ENCODE peak calls at places on chromosomes 16 and 17, in seven cellular contexts. U is neuronal stem cell, Z is heart left ventricle, S is skeletal muscle cell, H is tibial nerve, C is HAP-1, F is AG04449. Q is an unnamed sample.

GRCh38 chr17:4827399-4827798 is 5.7 kb upstream of the MINK1 start:
- DNase-seq in U (no peak), Z (no peak), S (no peak), H (no peak), C (no peak), F (no peak), Q (no peak)

GRCh38 chr17:42667088-42667951 is 8.2 kb downstream of the TUBG2 start:
- DNase-seq in U (no peak), Z (peak), S (no peak), H (no peak), C (no peak), F (no peak), Q (no peak)

GRCh38 chr16:46607529-46607928 is 13.7 kb downstream of the SHCBP1 start:
- DNase-seq in U (no peak), Z (no peak), S (peak), H (no peak), C (no peak), F (peak), Q (peak)

GRCh38 chr16:63749256-63749655 is 1372.6 kb downstream of the CDH11 start:
- DNase-seq in U (no peak), Z (no peak), S (peak), H (no peak), C (no peak), F (no peak), Q (no peak)

GRCh38 chr16:85473326-85473725 is 139.8 kb upstream of the GSE1 start:
- DNase-seq in U (no peak), Z (no peak), S (no peak), H (no peak), C (no peak), F (no peak), Q (no peak)

GRCh38 chr17:55763856-55764255 is 13.0 kb downstream of the PCTP start:
- DNase-seq in U (no peak), Z (no peak), S (no peak), H (no peak), C (no peak), F (no peak), Q (no peak)

GRCh38 chr17:75181608-75182318 is 996 bp downstream of the SUMO2 start:
- DNase-seq in U (no peak), Z (no peak), S (no peak), H (peak), C (no peak), F (no peak), Q (no peak)

GRCh38 chr17:17131876-17132275 is 74.3 kb downstream of the PLD6 start:
- DNase-seq in U (no peak), Z (no peak), S (no peak), H (no peak), C (no peak), F (no peak), Q (no peak)

GRCh38 chr17:60395508-60396065 is 3.7 kb upstream of the USP32 start:
- DNase-seq in U (no peak), Z (no peak), S (no peak), H (no peak), C (no peak), F (no peak), Q (no peak)

GRCh38 chr17:43645765-43646481 is 15.8 kb downstream of the MEOX1 start:
- DNase-seq in U (no peak), Z (peak), S (no peak), H (peak), C (no peak), F (no peak), Q (no peak)

GRCh38 chr17:35056013-35056412 is 7.5 kb downstream of the RFFL start:
- DNase-seq in U (no peak), Z (no peak), S (no peak), H (no peak), C (no peak), F (no peak), Q (no peak)

GRCh38 chr17:61443475-61443882 is 8.7 kb upstream of the TBX4 start:
- DNase-seq in U (no peak), Z (no peak), S (no peak), H (no peak), C (no peak), F (no peak), Q (no peak)

DNA sequence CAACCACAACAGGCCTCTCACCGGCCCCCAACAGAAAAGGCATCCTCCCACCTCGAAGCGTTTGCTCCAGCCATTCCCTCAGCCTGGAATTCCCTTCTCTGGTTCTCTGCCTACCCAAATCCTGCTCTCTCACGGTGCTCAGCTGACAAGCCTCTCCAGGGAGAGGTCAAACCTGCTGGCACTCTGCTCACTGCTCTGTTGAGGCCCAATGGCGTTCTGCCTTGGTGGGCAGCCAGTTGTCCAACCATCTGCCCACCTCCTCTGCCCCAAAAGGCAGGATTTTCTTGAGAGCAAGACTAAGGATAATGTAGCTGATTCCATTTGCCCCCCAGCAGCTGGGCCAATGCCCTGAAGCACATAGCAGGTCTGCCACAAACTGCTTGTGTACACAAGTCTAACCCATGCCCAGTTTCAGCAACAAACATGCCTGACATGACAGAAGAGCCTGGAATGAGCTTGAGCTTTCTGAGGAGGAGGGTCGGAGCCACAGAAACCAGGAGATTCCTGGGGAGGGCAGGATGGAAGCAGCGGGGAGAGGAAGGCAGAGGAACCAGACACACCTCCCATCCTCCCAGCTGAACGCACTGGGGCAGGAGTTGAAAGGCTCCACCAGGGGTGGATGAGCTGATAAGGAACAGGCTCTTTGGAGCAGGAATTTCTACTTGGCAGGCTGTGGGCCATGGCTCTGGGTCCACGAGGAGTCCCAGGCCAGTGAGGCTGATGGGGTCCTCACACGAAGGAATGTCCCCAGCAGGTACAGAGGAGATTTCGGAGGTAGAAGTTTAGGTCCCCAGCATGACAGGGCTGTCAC is 23.9 kb downstream of the ARHGAP27 start:
- DNase-seq in U (no peak), Z (no peak), S (no peak), H (no peak), C (no peak), F (no peak), Q (no peak)
- H3K4me3 ChIP-seq in U (no peak), Z (no peak), S (no peak), H (no peak), C (no peak), F (no peak), Q (peak)

DNA sequence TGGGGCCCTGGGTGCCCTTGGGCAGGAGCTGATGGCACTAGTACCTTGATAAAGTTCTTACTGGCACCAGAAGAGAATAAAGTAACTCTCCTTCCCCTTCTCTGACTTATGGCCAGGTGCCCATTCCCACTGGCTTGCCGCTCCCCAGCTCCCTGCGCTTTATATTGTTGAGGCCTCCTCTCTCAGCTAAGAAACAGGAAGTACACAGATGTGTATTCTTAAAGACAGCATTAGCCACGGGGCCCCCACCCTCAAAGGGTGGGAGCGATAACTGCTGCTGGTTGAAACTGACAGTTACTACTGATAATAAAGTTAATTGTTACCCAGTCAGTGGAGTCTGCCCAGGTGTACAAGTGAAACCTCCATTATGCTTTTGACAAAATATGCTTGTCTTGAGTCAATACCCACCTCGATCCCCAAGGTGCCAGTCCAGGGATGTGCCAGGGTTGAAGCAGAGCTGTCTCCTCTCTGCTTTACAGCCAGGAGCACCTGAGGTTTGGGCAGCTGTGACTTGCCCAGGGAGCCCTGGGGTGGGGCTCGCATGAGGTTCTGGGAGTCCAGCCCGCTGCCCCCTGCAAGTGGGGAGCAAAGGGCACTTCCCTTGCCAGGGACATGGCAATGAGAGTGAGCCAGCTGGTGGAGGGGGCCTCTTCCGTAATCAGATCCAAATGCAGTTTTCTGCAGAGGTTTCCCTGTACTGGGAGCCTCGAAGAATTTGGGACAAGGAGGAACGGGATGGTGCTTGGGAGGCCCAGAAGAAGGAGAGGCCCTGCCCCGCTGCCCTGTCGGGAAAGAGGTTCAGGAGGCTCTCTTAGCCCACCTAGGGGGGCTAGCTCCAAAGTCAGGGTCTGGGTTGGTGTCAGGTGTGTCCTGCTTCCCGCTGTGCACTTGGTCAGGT is 5.4 kb upstream of the CLDN9 start:
- DNase-seq in U (no peak), Z (no peak), S (no peak), H (no peak), C (no peak), F (no peak), Q (no peak)
- H3K4me3 ChIP-seq in U (no peak), Z (no peak), S (no peak), H (no peak), C (no peak), F (no peak), Q (no peak)

GRCh38 chr16:28210264-28210663 is 1.5 kb downstream of the XPO6 start:
- DNase-seq in U (no peak), Z (no peak), S (no peak), H (no peak), C (no peak), F (no peak), Q (no peak)
- H3K4me3 ChIP-seq in U (no peak), Z (no peak), S (peak), H (no peak), C (peak), F (peak), Q (peak)

GRCh38 chr17:77055453-77055852 is 85.3 kb upstream of the SEC14L1 start:
- DNase-seq in U (no peak), Z (no peak), S (no peak), H (no peak), C (no peak), F (no peak), Q (no peak)
- H3K4me3 ChIP-seq in U (peak), Z (no peak), S (no peak), H (no peak), C (no peak), F (no peak), Q (no peak)

GRCh38 chr16:2086812-2087425 is 39.1 kb downstream of the TSC2 start:
- DNase-seq in U (no peak), Z (no peak), S (no peak), H (no peak), C (no peak), F (no peak), Q (no peak)

GRCh38 chr16:2084688-2085625 is 37.2 kb downstream of the TSC2 start:
- DNase-seq in U (no peak), Z (no peak), S (no peak), H (no peak), C (no peak), F (no peak), Q (no peak)

GRCh38 chr16:2086136-2086742 is 38.5 kb downstream of the TSC2 start:
- DNase-seq in U (no peak), Z (no peak), S (no peak), H (no peak), C (no peak), F (no peak), Q (no peak)

GRCh38 chr16:2083876-2084687 is 36.3 kb downstream of the TSC2 start:
- DNase-seq in U (no peak), Z (no peak), S (no peak), H (no peak), C (no peak), F (no peak), Q (no peak)

DNA sequence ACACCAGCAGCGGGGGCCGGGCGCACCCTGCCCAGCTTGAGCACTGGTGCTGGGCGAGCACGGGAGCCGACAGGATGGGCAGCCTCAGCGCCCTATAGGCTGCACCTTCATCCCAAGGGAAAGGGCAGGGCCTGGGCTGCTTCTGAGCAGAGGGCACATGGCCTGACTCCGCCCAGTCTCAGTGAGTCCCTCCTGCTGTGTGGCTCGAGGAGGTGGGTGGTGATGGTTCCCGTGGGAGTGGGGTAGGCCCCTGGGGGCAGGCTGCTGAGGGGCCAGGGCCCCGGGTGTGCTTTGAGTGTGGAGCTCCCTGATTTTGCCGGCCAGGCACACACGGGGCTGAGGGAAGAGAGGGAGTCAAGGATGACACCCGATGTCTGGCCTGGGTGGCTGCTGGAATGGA is 37.9 kb downstream of the TSC2 start:
- DNase-seq in U (no peak), Z (no peak), S (no peak), H (no peak), C (no peak), F (no peak), Q (no peak)
- H3K4me3 ChIP-seq in U (no peak), Z (no peak), S (no peak), H (no peak), C (no peak), F (no peak), Q (no peak)

Q was measured in Jurkat, Clone E6-1.